ENCODE peak calls at places on chromosomes 16 and 17, in eight cellular contexts. L is amniotic stem cell; E is AG04450; U is mesendoderm; W is stimulated activated naive CD8-positive, alpha-beta T cell treated with anti-CD3 and anti-CD28 coated beads, Interleukin-15, Interleukin-2, amounts not matched to agents 100 U/mL and 50 U/mL, for 24 hours; V is effector memory CD4-positive, alpha-beta T cell; S is stomach; F is activated gamma-delta T cell treated with Interleukin-2 at 50 U/mL for 16 hours. M is an unnamed sample.

GRCh38 chr17:38540514-38540913 is 65.2 kb downstream of the SRCIN1 start:
- DNase-seq in L (no peak), E (no peak), U (no peak), W (no peak), V (no peak), S (no peak), F (no peak), M (no peak)

GRCh38 chr17:42403150-42403549 is 14.9 kb upstream of the STAT3 start:
- DNase-seq in L (no peak), E (no peak), U (peak; percentile 51), W (peak; percentile 82), V (no peak), S (peak; percentile 28), F (peak; percentile 42), M (no peak)

GRCh38 chr17:35087731-35088646 is 24.5 kb upstream of the RFFL start:
- DNase-seq in L (no peak), E (no peak), U (no peak), W (peak; percentile 42), V (no peak), S (peak; percentile 58), F (peak; percentile 8), M (peak; percentile 76)

GRCh38 chr17:50283246-50283645 is 9.0 kb downstream of the TMEM92 start:
- DNase-seq in L (no peak), E (no peak), U (no peak), W (peak; percentile 29), V (no peak), S (no peak), F (no peak), M (no peak)

GRCh38 chr17:45320349-45320930 is 3.6 kb upstream of the MAP3K14 start:
- DNase-seq in L (no peak), E (no peak), U (no peak), W (no peak), V (no peak), S (no peak), F (no peak), M (no peak)

GRCh38 chr16:1561266-1561665 is 27.8 kb downstream of the TMEM204 start:
- DNase-seq in L (no peak), E (no peak), U (no peak), W (no peak), V (no peak), S (no peak), F (no peak), M (no peak)

GRCh38 chr16:57020651-57021050 is 31.3 kb downstream of the NLRC5 start:
- DNase-seq in L (no peak), E (no peak), U (no peak), W (no peak), V (no peak), S (no peak), F (no peak), M (peak; percentile 35)

GRCh38 chr17:57138956-57139576 is 54.0 kb downstream of the AKAP1 start:
- DNase-seq in L (no peak), E (no peak), U (peak; percentile 40), W (no peak), V (no peak), S (no peak), F (no peak), M (no peak)

GRCh38 chr17:40564195-40564882 is 933 bp downstream of the CCR7 start:
- DNase-seq in L (no peak), E (no peak), U (no peak), W (peak; percentile 63), V (no peak), S (peak; percentile 22), F (peak; percentile 43), M (no peak)